ENCODE peak calls at places on chromosomes 13 and 19, in ten cellular contexts. N is tibial nerve, Z is ovary, R is heart left ventricle, F is transverse colon, D is breast epithelium, C is uterus, Q is testis, I is suprapubic skin, V is NB4. S is an unnamed sample.

GRCh38 chr19:57537953-57538547 is 10.9 kb downstream of the ZNF549 start:
- DNase-seq in N (no peak), Z (no peak), R (no peak), F (no peak), D (no peak), C (no peak), Q (no peak), I (no peak), V (no peak), S (no peak)

GRCh38 chr13:48976677-48977625 is 1.2 kb downstream of the FNDC3A start:
- DNase-seq in N (peak), Z (no peak), R (no peak), F (peak), D (no peak), C (no peak), Q (peak), I (no peak), V (peak), S (peak)

GRCh38 chr19:6015841-6016545 is 38.1 kb upstream of the RANBP3 start:
- DNase-seq in N (no peak), Z (no peak), R (no peak), F (no peak), D (no peak), C (no peak), Q (no peak), I (no peak), V (no peak), S (no peak)

GRCh38 chr13:44052843-44053607 is 173.3 kb downstream of the LACC1 start:
- DNase-seq in N (no peak), Z (peak), R (no peak), F (peak), D (peak), C (peak), Q (peak), I (no peak), V (no peak), S (no peak)

GRCh38 chr19:6216236-6216995 is 63.4 kb downstream of the MLLT1 start:
- DNase-seq in N (no peak), Z (peak), R (no peak), F (no peak), D (no peak), C (peak), Q (no peak), I (no peak), V (no peak), S (no peak)

GRCh38 chr13:66139250-66139649 is 1090.9 kb downstream of the PCDH9 start:
- DNase-seq in N (no peak), Z (no peak), R (no peak), F (no peak), D (no peak), C (no peak), Q (no peak), I (no peak), V (no peak), S (no peak)

GRCh38 chr19:36482876-36483275 is 6.5 kb downstream of the ZNF566 start:
- DNase-seq in N (no peak), Z (no peak), R (no peak), F (no peak), D (no peak), C (no peak), Q (no peak), I (no peak), V (no peak), S (no peak)

GRCh38 chr13:24693862-24694471 is 13.8 kb downstream of the ATP12A start:
- DNase-seq in N (peak), Z (no peak), R (no peak), F (peak), D (no peak), C (no peak), Q (peak), I (no peak), V (peak), S (no peak)

GRCh38 chr13:40221131-40221459 is 445.3 kb downstream of the FOXO1 start:
- DNase-seq in N (no peak), Z (no peak), R (no peak), F (no peak), D (peak), C (no peak), Q (no peak), I (no peak), V (no peak), S (no peak)

GRCh38 chr13:44106231-44107152 is 226.8 kb downstream of the LACC1 start:
- DNase-seq in N (peak), Z (no peak), R (peak), F (no peak), D (no peak), C (no peak), Q (peak), I (no peak), V (no peak), S (no peak)

GRCh38 chr13:41960195-41960699 is 662 bp downstream of the VWA8 start:
- DNase-seq in N (no peak), Z (no peak), R (no peak), F (peak), D (no peak), C (no peak), Q (peak), I (no peak), V (no peak), S (no peak)

GRCh38 chr19:18543814-18544475 is 572 bp upstream of the FKBP8 start:
- DNase-seq in N (peak), Z (no peak), R (peak), F (peak), D (peak), C (no peak), Q (peak), I (no peak), V (peak), S (peak)

GRCh38 chr19:40366697-40367561 is 18.4 kb downstream of the PLD3 start:
- DNase-seq in N (no peak), Z (no peak), R (no peak), F (no peak), D (no peak), C (no peak), Q (peak), I (no peak), V (peak), S (no peak)

GRCh38 chr13:33388254-33388998 is 102.9 kb upstream of the STARD13 start:
- DNase-seq in N (no peak), Z (no peak), R (no peak), F (no peak), D (no peak), C (no peak), Q (no peak), I (no peak), V (no peak), S (no peak)

GRCh38 chr19:8615813-8616596 is 5.5 kb upstream of the ADAMTS10 start:
- DNase-seq in N (peak), Z (peak), R (peak), F (peak), D (no peak), C (no peak), Q (peak), I (peak), V (peak), S (peak)

GRCh38 chr13:44470623-44471562 is 97.3 kb downstream of the SERP2 start:
- DNase-seq in N (no peak), Z (no peak), R (no peak), F (no peak), D (no peak), C (no peak), Q (no peak), I (no peak), V (peak), S (no peak)

GRCh38 chr13:35475131-35475959 is 1.1 kb downstream of the MAB21L1 start:
- DNase-seq in N (peak), Z (peak), R (peak), F (peak), D (no peak), C (no peak), Q (peak), I (no peak), V (no peak), S (no peak)

GRCh38 chr13:91347996-91348905 is 764 bp downstream of the MIR17HG start:
- DNase-seq in N (peak), Z (peak), R (peak), F (peak), D (peak), C (peak), Q (peak), I (peak), V (no peak), S (peak)

GRCh38 chr13:92572190-92572589 is 654.4 kb upstream of the GPC6 start:
- DNase-seq in N (no peak), Z (no peak), R (no peak), F (no peak), D (no peak), C (no peak), Q (no peak), I (no peak), V (no peak), S (no peak)

GRCh38 chr19:400976-401835 is 7.7 kb downstream of the C2CD4C start:
- DNase-seq in N (no peak), Z (no peak), R (peak), F (no peak), D (no peak), C (no peak), Q (no peak), I (no peak), V (no peak), S (no peak)

GRCh38 chr19:13095934-13096890 is 6.4 kb downstream of the LYL1 start:
- DNase-seq in N (no peak), Z (peak), R (peak), F (no peak), D (no peak), C (peak), Q (no peak), I (no peak), V (peak), S (no peak)

GRCh38 chr19:800360-801029 is 3.2 kb downstream of the PTBP1 start:
- DNase-seq in N (no peak), Z (peak), R (peak), F (peak), D (peak), C (no peak), Q (peak), I (no peak), V (peak), S (no peak)

GRCh38 chr13:37729876-37730275 is 131.3 kb upstream of the POSTN start:
- DNase-seq in N (no peak), Z (no peak), R (no peak), F (no peak), D (no peak), C (no peak), Q (no peak), I (no peak), V (no peak), S (no peak)

GRCh38 chr19:40989453-40989852 is 1.6 kb upstream of the CYP2B6 start:
- DNase-seq in N (no peak), Z (no peak), R (no peak), F (no peak), D (no peak), C (no peak), Q (no peak), I (no peak), V (no peak), S (peak)

GRCh38 chr19:11261902-11262839 is at the start of gene DOCK6:
- DNase-seq in N (no peak), Z (peak), R (peak), F (peak), D (peak), C (peak), Q (peak), I (no peak), V (peak), S (no peak)

GRCh38 chr19:11141937-11142527 is 13.6 kb downstream of the SPC24 start:
- DNase-seq in N (no peak), Z (peak), R (no peak), F (no peak), D (no peak), C (peak), Q (no peak), I (no peak), V (no peak), S (no peak)

GRCh38 chr19:11243798-11244169 is 4.4 kb downstream of the ANGPTL8 start:
- DNase-seq in N (no peak), Z (no peak), R (no peak), F (no peak), D (no peak), C (no peak), Q (no peak), I (no peak), V (no peak), S (no peak)

GRCh38 chr19:47418595-47419036 is 711 bp downstream of the MEIS3 start:
- DNase-seq in N (no peak), Z (no peak), R (no peak), F (no peak), D (no peak), C (no peak), Q (no peak), I (no peak), V (no peak), S (no peak)

GRCh38 chr19:47417107-47417745 is 2.1 kb downstream of the MEIS3 start:
- DNase-seq in N (no peak), Z (no peak), R (no peak), F (no peak), D (no peak), C (no peak), Q (no peak), I (no peak), V (no peak), S (no peak)

GRCh38 chr19:47416667-47417033 is 2.7 kb downstream of the MEIS3 start:
- DNase-seq in N (no peak), Z (no peak), R (no peak), F (no peak), D (no peak), C (no peak), Q (no peak), I (no peak), V (no peak), S (no peak)

GRCh38 chr19:47419037-47419783 is at the start of gene MEIS3:
- DNase-seq in N (no peak), Z (no peak), R (no peak), F (no peak), D (no peak), C (peak), Q (no peak), I (no peak), V (peak), S (no peak)

GRCh38 chr19:47417746-47418594 is 1.4 kb downstream of the MEIS3 start:
- DNase-seq in N (no peak), Z (no peak), R (no peak), F (no peak), D (no peak), C (no peak), Q (no peak), I (no peak), V (peak), S (no peak)
- TF ChIP-seq POLR2A in N (no peak), Z (no peak), R (no peak), F (no peak), D (no peak), C (no peak), Q (no peak), I (no peak), V (no peak), S (no peak)

DNA sequence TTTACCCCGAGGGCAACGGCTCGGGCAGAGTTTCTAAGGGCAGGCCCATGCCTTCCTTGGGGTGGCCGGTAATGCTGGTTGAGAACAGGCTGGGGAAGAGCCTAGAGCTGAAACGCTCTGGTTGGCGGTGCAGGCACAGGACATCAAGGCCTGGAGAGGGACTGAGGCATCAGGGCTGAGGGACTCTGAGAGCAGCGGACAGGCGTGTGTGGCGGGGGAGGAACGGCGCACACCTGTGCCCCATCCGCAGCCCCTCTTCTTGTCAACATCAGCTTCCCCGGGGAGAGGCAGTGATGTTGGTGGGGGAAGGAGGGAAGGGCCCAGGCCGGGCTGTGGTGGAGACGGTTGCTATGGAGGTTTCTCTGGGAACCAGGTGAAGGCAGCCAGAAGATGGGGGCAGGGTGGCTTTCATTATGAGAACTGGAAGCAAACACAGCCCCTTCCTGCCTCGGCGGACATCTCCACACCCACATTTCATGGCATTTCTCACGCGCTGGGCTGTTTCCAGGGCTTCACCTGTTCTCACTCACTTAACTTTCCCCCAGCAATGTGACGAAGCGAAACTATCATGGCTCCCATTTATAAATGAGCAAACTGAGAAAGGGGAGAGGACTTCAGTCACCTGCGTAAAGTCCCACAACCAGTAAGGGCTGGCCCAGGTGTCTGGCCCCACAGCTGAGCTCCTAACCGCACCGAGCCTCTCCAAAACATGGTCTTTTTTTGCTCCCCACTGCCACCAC is 8.2 kb upstream of the ATF5 start:
- DNase-seq in N (no peak), Z (no peak), R (no peak), F (peak), D (no peak), C (no peak), Q (no peak), I (no peak), V (no peak), S (no peak)
- TF ChIP-seq CTCF in N (no peak), Z (no peak), R (no peak), F (no peak), D (no peak), C (no peak), Q (no peak), I (no peak), V (no peak), S (no peak)

GRCh38 chr19:3389876-3390361 is 23.5 kb downstream of the NFIC start:
- DNase-seq in N (no peak), Z (no peak), R (peak), F (no peak), D (peak), C (no peak), Q (no peak), I (no peak), V (no peak), S (peak)
- TF ChIP-seq POLR2A in N (no peak), Z (no peak), R (no peak), F (no peak), D (no peak), C (peak), Q (no peak), I (no peak), V (no peak), S (no peak)

GRCh38 chr13:69108486-69108885 is 999.1 kb upstream of the ATXN8OS start:
- DNase-seq in N (no peak), Z (no peak), R (no peak), F (no peak), D (no peak), C (no peak), Q (no peak), I (no peak), V (no peak), S (no peak)
- TF ChIP-seq CTCF in N (no peak), Z (no peak), R (no peak), F (no peak), D (no peak), C (no peak), Q (no peak), I (no peak), V (no peak), S (no peak)

GRCh38 chr19:52566588-52566987 is 3.5 kb upstream of the ZNF701 start:
- DNase-seq in N (no peak), Z (no peak), R (no peak), F (no peak), D (no peak), C (no peak), Q (no peak), I (no peak), V (no peak), S (no peak)

GRCh38 chr19:52566121-52566520 is 4.0 kb upstream of the ZNF701 start:
- DNase-seq in N (no peak), Z (no peak), R (no peak), F (no peak), D (no peak), C (no peak), Q (no peak), I (no peak), V (no peak), S (no peak)

GRCh38 chr19:52567921-52568320 is 2.2 kb upstream of the ZNF701 start:
- DNase-seq in N (no peak), Z (no peak), R (no peak), F (no peak), D (no peak), C (no peak), Q (no peak), I (no peak), V (no peak), S (no peak)

DNA sequence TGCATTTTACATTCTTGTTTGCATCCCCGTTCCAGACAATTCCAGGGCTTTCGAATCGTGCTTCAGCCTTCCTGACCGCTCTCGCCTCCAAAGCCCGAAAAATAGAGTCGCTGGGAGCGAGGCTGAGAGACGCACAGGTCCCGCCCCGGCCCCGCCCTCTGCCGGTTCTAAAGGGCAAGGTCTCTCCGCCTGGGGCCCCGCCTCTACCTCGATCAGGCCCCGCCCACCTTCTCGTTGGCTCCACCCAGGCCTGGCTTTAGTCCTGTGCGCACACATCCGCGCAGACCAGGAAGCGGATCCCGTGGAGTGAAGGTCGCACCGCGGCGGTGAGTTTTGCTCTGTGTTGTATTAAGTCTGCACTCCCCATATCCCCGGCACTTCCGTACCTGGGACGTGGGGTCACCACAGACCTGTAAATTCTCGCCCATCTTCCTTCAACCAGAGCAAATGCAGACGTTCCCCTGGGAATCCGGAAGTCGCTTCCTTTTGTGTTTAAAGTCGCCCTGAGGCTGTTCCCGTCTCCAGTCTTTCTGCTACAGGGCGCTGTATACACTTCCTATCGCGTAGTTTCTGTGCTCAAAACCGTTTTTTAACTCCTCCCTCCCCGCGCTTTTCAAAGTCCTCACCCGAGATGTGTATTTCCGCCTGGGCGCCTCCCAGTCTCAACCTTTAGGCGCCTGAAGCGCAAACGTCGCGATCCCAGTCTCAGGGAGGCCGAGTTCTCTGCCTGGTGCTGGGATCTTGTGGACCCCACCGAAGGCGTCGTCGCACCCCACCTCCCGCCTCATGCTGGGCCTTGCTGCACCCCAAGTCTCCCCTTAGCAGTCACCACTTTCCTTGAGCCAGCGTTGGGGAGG is at the start of gene ZNF701:
- DNase-seq in N (peak), Z (peak), R (peak), F (peak), D (peak), C (peak), Q (peak), I (peak), V (no peak), S (peak)
- TF ChIP-seq POLR2A in N (peak), Z (peak), R (peak), F (peak), D (peak), C (peak), Q (no peak), I (peak), V (no peak), S (peak)

GRCh38 chr13:109541081-109541480 is 245.3 kb downstream of the IRS2 start:
- DNase-seq in N (no peak), Z (no peak), R (no peak), F (no peak), D (no peak), C (no peak), Q (no peak), I (no peak), V (no peak), S (no peak)
- TF ChIP-seq CTCF in N (no peak), Z (no peak), R (no peak), F (no peak), D (no peak), C (no peak), Q (no peak), I (no peak), V (no peak), S (no peak)

GRCh38 chr19:2230807-2231533 is 5.2 kb downstream of the PLEKHJ1 start:
- DNase-seq in N (no peak), Z (no peak), R (no peak), F (no peak), D (no peak), C (no peak), Q (peak), I (no peak), V (no peak), S (no peak)

GRCh38 chr19:2233601-2234280 is 2.4 kb downstream of the PLEKHJ1 start:
- DNase-seq in N (no peak), Z (no peak), R (no peak), F (no peak), D (no peak), C (no peak), Q (no peak), I (no peak), V (no peak), S (no peak)

GRCh38 chr19:2230029-2230531 is 6.0 kb downstream of the PLEKHJ1 start:
- DNase-seq in N (no peak), Z (no peak), R (no peak), F (no peak), D (no peak), C (no peak), Q (no peak), I (no peak), V (no peak), S (no peak)

GRCh38 chr19:2232286-2233151 is 3.6 kb downstream of the PLEKHJ1 start:
- DNase-seq in N (no peak), Z (no peak), R (no peak), F (no peak), D (no peak), C (no peak), Q (no peak), I (no peak), V (peak), S (no peak)

GRCh38 chr19:2231621-2232221 is 4.4 kb downstream of the PLEKHJ1 start:
- DNase-seq in N (no peak), Z (no peak), R (no peak), F (no peak), D (no peak), C (no peak), Q (peak), I (no peak), V (peak), S (no peak)
- TF ChIP-seq POLR2A in N (no peak), Z (no peak), R (no peak), F (peak), D (no peak), C (no peak), Q (no peak), I (no peak), V (peak), S (no peak)